ENCODE peak calls at places on chromosomes 2 and 18, in eight cellular contexts. M is GM12878, U is heart left ventricle, N is NCI-H446 treated with DMSO at 0.1 percent for 48 hours, W is SK-N-SH, Y is AG08395, B is AG04449, K is brain pericyte. D is an unnamed sample.

GRCh38 chr2:185785851-185786473 is 47.4 kb downstream of the FSIP2 start:
- DNase-seq in N (no peak), M (no peak), U (no peak), W (no peak), Y (no peak), K (no peak), B (no peak), D (no peak)

GRCh38 chr18:50320719-50321118 is 33.2 kb upstream of the CXXC1 start:
- DNase-seq in M (peak), W (no peak), Y (no peak), B (no peak), N (no peak), K (no peak), U (no peak), D (no peak)

GRCh38 chr18:62282188-62282629 is 42.9 kb upstream of the TNFRSF11A start:
- DNase-seq in B (peak), M (no peak), W (no peak), K (no peak), N (no peak), Y (peak), U (no peak), D (no peak)

GRCh38 chr18:23317975-23318675 is 135.0 kb upstream of the RIOK3 start:
- DNase-seq in N (no peak), B (no peak), W (no peak), K (no peak), U (no peak), M (no peak), Y (peak), D (no peak)

GRCh38 chr2:241001413-241002274 is 3.2 kb downstream of the SNED1 start:
- DNase-seq in M (no peak), N (no peak), U (no peak), W (no peak), Y (no peak), B (no peak), K (no peak), D (peak)

GRCh38 chr2:233866479-233866878 is 1.7 kb downstream of the MSL3B start:
- DNase-seq in N (no peak), B (no peak), K (no peak), U (no peak), W (no peak), Y (no peak), M (no peak), D (no peak)

GRCh38 chr2:554444-554843 is 122.8 kb downstream of the TMEM18 start:
- DNase-seq in W (peak), U (no peak), N (no peak), K (no peak), M (no peak), B (no peak), Y (no peak), D (no peak)

GRCh38 chr2:198657520-198658121 is 800.1 kb downstream of the SATB2 start:
- DNase-seq in B (no peak), W (peak), N (no peak), M (no peak), K (no peak), Y (no peak), U (no peak), D (no peak)

GRCh38 chr2:56224316-56224715 is 40.5 kb downstream of the CCDC85A start:
- DNase-seq in N (no peak), W (no peak), U (no peak), Y (no peak), B (no peak), M (no peak), K (no peak), D (no peak)

GRCh38 chr2:97011977-97012569 is 25.7 kb upstream of the FAM178B start:
- DNase-seq in M (peak), W (peak), Y (peak), K (peak), B (peak), N (peak), U (no peak), D (no peak)

GRCh38 chr2:123179526-123179925 is 845.6 kb upstream of the CNTNAP5 start:
- DNase-seq in B (no peak), Y (no peak), U (no peak), K (no peak), N (no peak), W (no peak), M (no peak), D (no peak)

GRCh38 chr2:240060977-240061591 is 7.8 kb upstream of the OR6B3 start:
- DNase-seq in U (no peak), B (peak), K (peak), N (no peak), W (peak), Y (peak), M (no peak), D (no peak)

GRCh38 chr2:135132314-135132713 is 80.2 kb downstream of the RAB3GAP1 start:
- DNase-seq in U (no peak), K (no peak), B (peak), Y (peak), M (no peak), N (no peak), W (no peak), D (no peak)

GRCh38 chr2:237201461-237202287 is 116.0 kb downstream of the COPS8 start:
- DNase-seq in Y (peak), N (no peak), B (no peak), K (peak), U (no peak), M (peak), W (no peak), D (no peak)

GRCh38 chr2:1501991-1502390 is 88.7 kb downstream of the TPO start:
- DNase-seq in U (no peak), B (no peak), K (no peak), N (no peak), W (no peak), M (no peak), Y (no peak), D (no peak)

GRCh38 chr2:150876201-150877085 is 385.2 kb downstream of the RBM43 start:
- DNase-seq in Y (no peak), N (no peak), B (peak), M (no peak), K (peak), U (no peak), W (no peak), D (no peak)

GRCh38 chr2:224401641-224402342 is at the start of gene FAM124B:
- DNase-seq in N (peak), K (peak), M (no peak), U (peak), Y (no peak), W (no peak), B (no peak), D (peak)

GRCh38 chr2:209872675-209873074 is 101.0 kb downstream of the UNC80 start:
- DNase-seq in K (no peak), N (no peak), Y (no peak), B (no peak), M (peak), W (no peak), U (no peak), D (no peak)

GRCh38 chr2:148273158-148273691 is 252.3 kb downstream of the MBD5 start:
- DNase-seq in K (no peak), M (no peak), W (no peak), N (no peak), U (no peak), B (peak), Y (no peak), D (no peak)

GRCh38 chr18:48129621-48130082 is 199.2 kb upstream of the SMAD2 start:
- DNase-seq in Y (no peak), M (no peak), W (no peak), B (no peak), N (no peak), U (peak), K (no peak), D (no peak)

GRCh38 chr2:233807215-233807865 is 29.2 kb downstream of the MROH2A start:
- DNase-seq in U (no peak), B (no peak), N (no peak), K (no peak), M (no peak), Y (no peak), W (no peak), D (no peak)

GRCh38 chr2:60118917-60119316 is 434.5 kb downstream of the BCL11A start:
- DNase-seq in M (no peak), N (no peak), Y (no peak), W (no peak), B (no peak), U (no peak), K (no peak), D (no peak)

GRCh38 chr2:191114403-191114886 is 36.3 kb downstream of the STAT4 start:
- DNase-seq in M (peak), K (no peak), W (no peak), N (no peak), B (no peak), Y (peak), U (no peak), D (no peak)

GRCh38 chr2:4963106-4963505 is 729.1 kb upstream of the SOX11 start:
- DNase-seq in U (no peak), K (no peak), Y (no peak), M (no peak), W (no peak), B (no peak), N (no peak), D (no peak)

GRCh38 chr2:79040967-79041582 is 15.6 kb downstream of the REG3G start:
- DNase-seq in Y (no peak), M (no peak), N (no peak), W (peak), B (no peak), U (no peak), K (no peak), D (no peak)

GRCh38 chr2:240480834-240481623 is 45.6 kb downstream of the GPC1 start:
- DNase-seq in Y (no peak), U (peak), N (no peak), W (peak), B (no peak), K (no peak), M (no peak), D (peak)

GRCh38 chr2:39243469-39244123 is at the start of gene CDKL4:
- DNase-seq in B (no peak), M (no peak), Y (no peak), K (no peak), U (peak), W (peak), N (no peak), D (no peak)

GRCh38 chr2:46300406-46300832 is 3.2 kb downstream of the EPAS1 start:
- DNase-seq in B (no peak), U (no peak), K (no peak), Y (no peak), N (no peak), M (no peak), W (peak), D (no peak)

GRCh38 chr2:96819101-96819875 is 3.2 kb downstream of the CNNM3 start:
- DNase-seq in M (no peak), B (no peak), U (peak), W (peak), N (no peak), Y (no peak), K (no peak), D (peak)

GRCh38 chr2:143558665-143559064 is 429.4 kb downstream of the ARHGAP15 start:
- DNase-seq in K (no peak), N (no peak), Y (peak), M (no peak), U (no peak), B (peak), W (no peak), D (no peak)

GRCh38 chr18:45521151-45521550 is 94.1 kb upstream of the SLC14A2 start:
- DNase-seq in N (no peak), B (peak), Y (peak), M (no peak), U (no peak), K (no peak), W (no peak), D (no peak)

D was measured in lung.